ENCODE peak calls at places on chromosome 14, in five cellular contexts. K is neuronal stem cell, I is mesenchymal stem cell, Y is H9, C is trophoblast cell. E is an unnamed sample.

GRCh38 chr14:34713681-34714319 is 593 bp downstream of the CFL2 start:
- DNase-seq in K (peak; percentile 21), I (peak; percentile 85), Y (no peak), C (peak; percentile 56), E (no peak)

GRCh38 chr14:58944957-58945356 is 243.5 kb upstream of the DAAM1 start:
- DNase-seq in K (no peak), I (no peak), Y (no peak), C (no peak), E (no peak)

GRCh38 chr14:63603749-63604277 is 37.9 kb downstream of the WDR89 start:
- DNase-seq in K (no peak), I (no peak), Y (no peak), C (no peak), E (no peak)

GRCh38 chr14:32307881-32308582 is 21.1 kb upstream of the AKAP6 start:
- DNase-seq in K (no peak), I (no peak), Y (no peak), C (no peak), E (no peak)

GRCh38 chr14:22188346-22188745 is 400.7 kb downstream of the DAD1 start:
- DNase-seq in K (no peak), I (no peak), Y (no peak), C (no peak), E (no peak)

GRCh38 chr14:103547941-103548462 is 14.5 kb downstream of the BAG5 start:
- DNase-seq in K (no peak), I (no peak), Y (no peak), C (no peak), E (no peak)

GRCh38 chr14:59959663-59960062 is 39.7 kb downstream of the LRRC9 start:
- DNase-seq in K (no peak), I (no peak), Y (no peak), C (no peak), E (no peak)

GRCh38 chr14:86852530-86852929 is 1140.5 kb downstream of the GALC start:
- DNase-seq in K (no peak), I (peak; percentile 59), Y (no peak), C (no peak), E (no peak)

GRCh38 chr14:65077318-65077717 is 25.0 kb downstream of the MAX start:
- DNase-seq in K (no peak), I (no peak), Y (peak; percentile 41), C (no peak), E (no peak)

GRCh38 chr14:23984891-23985607 is 3.7 kb upstream of the DHRS4L2 start:
- DNase-seq in K (no peak), I (peak; percentile 61), Y (no peak), C (peak; percentile 74), E (no peak)

GRCh38 chr14:22271838-22272237 is 317.2 kb downstream of the DAD1 start:
- DNase-seq in K (no peak), I (no peak), Y (no peak), C (peak; percentile 52), E (no peak)

GRCh38 chr14:77641534-77642341 is 25.3 kb upstream of the SPTLC2 start:
- DNase-seq in K (no peak), I (no peak), Y (no peak), C (peak; percentile 80), E (no peak)

GRCh38 chr14:67187210-67187609 is 2.0 kb upstream of the GARIN2 start:
- DNase-seq in K (no peak), I (peak; percentile 73), Y (no peak), C (peak; percentile 30), E (no peak)

GRCh38 chr14:69464829-69465228 is 19.7 kb upstream of the PLEKHD1 start:
- DNase-seq in K (no peak), I (peak; percentile 98), Y (no peak), C (no peak), E (no peak)

GRCh38 chr14:105849933-105850626 is 323.7 kb downstream of the TMEM121 start:
- DNase-seq in K (no peak), I (no peak), Y (no peak), C (no peak), E (no peak)

GRCh38 chr14:41022932-41023331 is 583.7 kb upstream of the LRFN5 start:
- DNase-seq in K (no peak), I (peak; percentile 34), Y (no peak), C (no peak), E (no peak)

GRCh38 chr14:50544911-50545310 is 12.5 kb upstream of the MAP4K5 start:
- DNase-seq in K (no peak), I (no peak), Y (no peak), C (no peak), E (no peak)

GRCh38 chr14:100081997-100082625 is 16.9 kb downstream of the EVL start:
- DNase-seq in K (no peak), I (no peak), Y (no peak), C (no peak), E (no peak)
- H2BK12ac ChIP-seq in K (no peak overlapping the region), I (no peak overlapping the region), Y (no peak overlapping the region), C (no peak overlapping the region), E (no peak overlapping the region)

DNA sequence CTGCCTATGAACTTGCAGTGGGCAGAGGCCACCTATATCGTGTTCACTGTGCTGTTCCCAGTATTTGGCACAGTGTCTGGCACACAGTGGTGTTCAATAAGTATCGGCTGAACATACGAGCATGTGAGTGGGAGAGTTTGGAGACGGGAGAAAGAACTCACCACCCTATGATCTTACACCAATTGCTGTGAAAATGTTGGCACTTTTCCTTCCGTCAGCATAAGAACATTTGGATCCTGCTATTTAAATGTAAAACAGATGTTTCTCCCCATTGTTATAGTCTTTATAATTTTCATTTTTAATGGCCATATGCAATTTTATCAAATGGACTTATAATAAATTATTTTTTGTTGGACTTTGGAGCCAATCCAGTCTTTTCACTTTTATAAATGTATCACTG is 144.4 kb downstream of the EFCAB11 start:
- DNase-seq in K (no peak), I (no peak), Y (no peak), C (no peak), E (no peak)
- H2BK12ac ChIP-seq in K (no peak overlapping the region), I (no peak overlapping the region), Y (no peak overlapping the region), C (no peak overlapping the region), E (no peak overlapping the region)

DNA sequence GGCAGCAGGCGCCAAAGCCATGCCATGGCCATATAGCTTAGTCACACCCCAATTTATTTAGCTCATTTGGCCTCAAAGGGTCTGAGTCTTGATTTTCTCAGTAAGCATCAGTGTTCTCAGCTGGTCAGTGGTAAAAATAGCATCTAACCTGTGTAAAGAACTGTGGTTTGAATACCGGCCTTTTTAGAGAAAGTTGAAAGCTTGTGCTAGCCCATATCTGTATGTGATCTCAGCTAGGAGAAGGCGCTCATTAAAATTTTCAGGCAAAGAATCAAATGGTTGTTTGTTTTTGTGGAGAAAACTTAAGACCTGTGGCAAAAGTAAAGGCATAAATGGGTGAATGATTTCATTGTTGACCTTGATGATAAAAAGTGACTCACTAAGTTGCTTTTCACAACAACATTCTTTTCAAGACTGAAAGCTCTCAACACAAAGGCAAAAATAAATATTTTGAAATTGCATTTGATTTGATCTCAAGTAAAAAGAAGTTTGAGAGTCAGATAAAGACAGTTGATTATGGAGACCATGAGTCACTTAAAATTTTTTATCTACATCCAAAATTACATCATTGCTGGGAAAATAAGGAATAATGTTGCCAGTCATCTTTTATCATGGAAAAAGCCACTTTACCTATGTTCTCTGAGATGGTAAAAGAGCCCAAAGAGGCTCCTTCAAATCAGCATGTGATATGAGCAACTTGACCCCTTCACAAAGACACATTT is 128.5 kb upstream of the RGS6 start:
- DNase-seq in K (no peak), I (peak; percentile 49), Y (no peak), C (peak; percentile 5), E (no peak)
- H2BK12ac ChIP-seq in K (no peak overlapping the region), I (no peak overlapping the region), Y (no peak overlapping the region), C (no peak overlapping the region), E (no peak overlapping the region)

GRCh38 chr14:70648374-70648773 is 6.7 kb downstream of the TTC9 start:
- DNase-seq in K (no peak), I (peak; percentile 38), Y (no peak), C (no peak), E (peak; percentile 16)

GRCh38 chr14:70651522-70651921 is 9.8 kb downstream of the TTC9 start:
- DNase-seq in K (no peak), I (no peak), Y (no peak), C (no peak), E (peak; percentile 24)

GRCh38 chr14:70652871-70653270 is 11.2 kb downstream of the TTC9 start:
- DNase-seq in K (no peak), I (no peak), Y (no peak), C (no peak), E (no peak)

GRCh38 chr14:70646705-70647104 is 5.0 kb downstream of the TTC9 start:
- DNase-seq in K (no peak), I (no peak), Y (no peak), C (no peak), E (no peak)

DNA sequence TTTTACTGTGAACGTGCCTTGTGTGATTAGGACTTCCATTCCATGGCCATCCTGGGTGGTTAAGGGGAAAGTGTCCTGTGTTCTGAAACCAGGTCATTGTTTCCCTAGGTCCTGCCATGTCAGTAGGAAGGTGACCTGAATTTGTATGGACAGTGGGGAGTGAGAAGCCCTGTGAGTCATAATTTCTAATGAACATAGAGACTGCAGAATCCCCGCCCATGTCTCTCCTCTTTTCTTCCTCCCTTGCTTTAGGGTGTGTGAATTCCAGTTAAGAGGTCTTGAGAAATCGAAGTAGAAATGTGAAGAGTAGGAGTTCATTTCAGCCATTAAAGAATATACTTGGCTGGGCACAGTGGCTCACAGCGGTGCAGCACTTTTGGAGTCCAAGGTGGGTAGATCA is 8.1 kb downstream of the TTC9 start:
- DNase-seq in K (no peak), I (no peak), Y (no peak), C (no peak), E (peak; percentile 20)
- H2BK12ac ChIP-seq in K (no peak overlapping the region), I (no peak overlapping the region), Y (no peak overlapping the region), C (no peak overlapping the region), E (no peak overlapping the region)